ENCODE peak calls at places on chromosome 18, in six cellular contexts. One of them, this sample, is unnamed.
A peak's percentile ranks its signal among the peaks of the same experiment; 100 is the strongest.

GRCh38 chr18:26327062-26327461 is 100.8 kb downstream of the TAF4B start:
- DNase-seq in aorta: no peak
- DNase-seq in lung: no peak
- DNase-seq in heart left ventricle: no peak
- DNase-seq in upper lobe of right lung: no peak
- DNase-seq in thoracic aorta: no peak
- DNase-seq in this sample: no peak

GRCh38 chr18:61329398-61329797 is 3.8 kb upstream of the CDH20 start:
- DNase-seq in thoracic aorta: no peak
- DNase-seq in heart left ventricle: no peak
- DNase-seq in upper lobe of right lung: no peak
- DNase-seq in aorta: no peak
- DNase-seq in lung: no peak
- DNase-seq in this sample: no peak

GRCh38 chr18:22694954-22695353 is 238.2 kb upstream of the RBBP8 start:
- DNase-seq in aorta: peak; percentile 81
- DNase-seq in upper lobe of right lung: no peak
- DNase-seq in lung: peak; percentile 45
- DNase-seq in heart left ventricle: peak; percentile 70
- DNase-seq in thoracic aorta: peak; percentile 8
- DNase-seq in this sample: no peak

GRCh38 chr18:6414118-6414722 is 491 bp downstream of the L3MBTL4 start:
- DNase-seq in thoracic aorta: no peak
- DNase-seq in heart left ventricle: peak; percentile 54
- DNase-seq in lung: peak; percentile 72
- DNase-seq in aorta: peak; percentile 87
- DNase-seq in upper lobe of right lung: peak; percentile 92
- DNase-seq in this sample: peak; percentile 95

GRCh38 chr18:45871655-45872054 is 46.2 kb downstream of the SIGLEC15 start:
- DNase-seq in aorta: no peak
- DNase-seq in heart left ventricle: no peak
- DNase-seq in lung: no peak
- DNase-seq in upper lobe of right lung: no peak
- DNase-seq in thoracic aorta: no peak
- DNase-seq in this sample: no peak

GRCh38 chr18:3449702-3450357 is at the start of gene TGIF1:
- DNase-seq in upper lobe of right lung: peak; percentile 93
- DNase-seq in thoracic aorta: peak; percentile 41
- DNase-seq in heart left ventricle: peak; percentile 86
- DNase-seq in lung: peak; percentile 85
- DNase-seq in aorta: peak; percentile 93
- DNase-seq in this sample: peak; percentile 93

GRCh38 chr18:66548747-66549146 is 55.1 kb downstream of the CDH19 start:
- DNase-seq in thoracic aorta: no peak
- DNase-seq in aorta: no peak
- DNase-seq in heart left ventricle: no peak
- DNase-seq in lung: no peak
- DNase-seq in upper lobe of right lung: no peak
- DNase-seq in this sample: no peak

GRCh38 chr18:12403601-12404506 is 3.9 kb upstream of the PRELID3A start:
- DNase-seq in lung: no peak
- DNase-seq in thoracic aorta: no peak
- DNase-seq in heart left ventricle: peak; percentile 5
- DNase-seq in upper lobe of right lung: peak; percentile 8
- DNase-seq in aorta: peak; percentile 19
- DNase-seq in this sample: peak; percentile 6

GRCh38 chr18:27378396-27379094 is 193.4 kb upstream of the CHST9 start:
- DNase-seq in thoracic aorta: no peak
- DNase-seq in upper lobe of right lung: no peak
- DNase-seq in lung: no peak
- DNase-seq in heart left ventricle: no peak
- DNase-seq in aorta: no peak
- DNase-seq in this sample: no peak

GRCh38 chr18:43932140-43932539 is 654.9 kb upstream of the SYT4 start:
- DNase-seq in lung: no peak
- DNase-seq in thoracic aorta: no peak
- DNase-seq in heart left ventricle: no peak
- DNase-seq in aorta: no peak
- DNase-seq in upper lobe of right lung: no peak
- DNase-seq in this sample: no peak

GRCh38 chr18:4450065-4450676 is 4.9 kb downstream of the DLGAP1 start:
- DNase-seq in lung: no peak
- DNase-seq in thoracic aorta: no peak
- DNase-seq in heart left ventricle: no peak
- DNase-seq in upper lobe of right lung: no peak
- DNase-seq in aorta: no peak
- DNase-seq in this sample: no peak

GRCh38 chr18:79988925-79989361 is 580 bp upstream of the TXNL4A start:
- DNase-seq in thoracic aorta: no peak
- DNase-seq in aorta: no peak
- DNase-seq in heart left ventricle: no peak
- DNase-seq in upper lobe of right lung: peak; percentile 67
- DNase-seq in lung: no peak
- DNase-seq in this sample: peak; percentile 81

GRCh38 chr18:61574665-61575064 is 241.4 kb downstream of the CDH20 start:
- DNase-seq in thoracic aorta: no peak
- DNase-seq in heart left ventricle: no peak
- DNase-seq in lung: no peak
- DNase-seq in aorta: no peak
- DNase-seq in upper lobe of right lung: no peak
- DNase-seq in this sample: no peak

GRCh38 chr18:12441475-12442035 is 33.8 kb downstream of the PRELID3A start:
- DNase-seq in heart left ventricle: no peak
- DNase-seq in aorta: no peak
- DNase-seq in thoracic aorta: no peak
- DNase-seq in lung: no peak
- DNase-seq in upper lobe of right lung: no peak
- DNase-seq in this sample: no peak

GRCh38 chr18:22556271-22556990 is 138.7 kb upstream of the CTAGE1 start:
- DNase-seq in heart left ventricle: peak; percentile 92
- DNase-seq in thoracic aorta: peak; percentile 84
- DNase-seq in lung: no peak
- DNase-seq in upper lobe of right lung: peak; percentile 66
- DNase-seq in aorta: peak; percentile 95
- DNase-seq in this sample: no peak

GRCh38 chr18:8609711-8610441 is 639 bp downstream of the RAB12 start:
- DNase-seq in heart left ventricle: no peak
- DNase-seq in upper lobe of right lung: peak; percentile 70
- DNase-seq in lung: no peak
- DNase-seq in aorta: no peak
- DNase-seq in thoracic aorta: no peak
- DNase-seq in this sample: peak; percentile 90

GRCh38 chr18:74248189-74248975 is 43.4 kb downstream of the CYB5A start:
- DNase-seq in heart left ventricle: no peak
- DNase-seq in lung: no peak
- DNase-seq in thoracic aorta: no peak
- DNase-seq in aorta: no peak
- DNase-seq in upper lobe of right lung: no peak
- DNase-seq in this sample: no peak

GRCh38 chr18:11654736-11655604 is 34.1 kb upstream of the GNAL start:
- DNase-seq in aorta: peak; percentile 90
- DNase-seq in upper lobe of right lung: peak; percentile 81
- DNase-seq in thoracic aorta: no peak
- DNase-seq in heart left ventricle: no peak
- DNase-seq in lung: peak; percentile 62
- DNase-seq in this sample: no peak

GRCh38 chr18:12679183-12679786 is 21.4 kb upstream of the SPIRE1 start:
- DNase-seq in thoracic aorta: no peak
- DNase-seq in upper lobe of right lung: peak; percentile 73
- DNase-seq in aorta: no peak
- DNase-seq in lung: peak; percentile 62
- DNase-seq in heart left ventricle: peak; percentile 72
- DNase-seq in this sample: peak; percentile 79

GRCh38 chr18:45997689-45998088 is 30.6 kb upstream of the EPG5 start:
- DNase-seq in lung: no peak
- DNase-seq in thoracic aorta: no peak
- DNase-seq in upper lobe of right lung: no peak
- DNase-seq in aorta: no peak
- DNase-seq in heart left ventricle: no peak
- DNase-seq in this sample: no peak

GRCh38 chr18:79933765-79934164 is 17.7 kb downstream of the SLC66A2 start:
- DNase-seq in thoracic aorta: no peak
- DNase-seq in lung: no peak
- DNase-seq in aorta: peak; percentile 51
- DNase-seq in upper lobe of right lung: peak; percentile 64
- DNase-seq in heart left ventricle: peak; percentile 32
- DNase-seq in this sample: peak; percentile 37

GRCh38 chr18:54222922-54223567 is 1.4 kb downstream of the MBD2 start:
- DNase-seq in upper lobe of right lung: no peak
- DNase-seq in aorta: no peak
- DNase-seq in heart left ventricle: no peak
- DNase-seq in thoracic aorta: no peak
- DNase-seq in lung: no peak
- DNase-seq in this sample: no peak

GRCh38 chr18:9918016-9918680 is 4.3 kb downstream of the VAPA start:
- DNase-seq in lung: no peak
- DNase-seq in aorta: no peak
- DNase-seq in upper lobe of right lung: no peak
- DNase-seq in thoracic aorta: no peak
- DNase-seq in heart left ventricle: no peak
- DNase-seq in this sample: no peak
- H3K4me1 ChIP-seq in lung: peaks cover 9% of the 10 kb centered on the region
- H3K4me1 ChIP-seq in aorta: peaks cover 2% of the 10 kb centered on the region
- H3K4me1 ChIP-seq in upper lobe of right lung: peaks cover 43% of the 10 kb centered on the region
- H3K4me1 ChIP-seq in thoracic aorta: peaks cover 72% of the 10 kb centered on the region
- H3K4me1 ChIP-seq in heart left ventricle: peaks cover 45% of the 10 kb centered on the region
- H3K4me1 ChIP-seq in this sample: peaks cover 83% of the 10 kb centered on the region

DNA sequence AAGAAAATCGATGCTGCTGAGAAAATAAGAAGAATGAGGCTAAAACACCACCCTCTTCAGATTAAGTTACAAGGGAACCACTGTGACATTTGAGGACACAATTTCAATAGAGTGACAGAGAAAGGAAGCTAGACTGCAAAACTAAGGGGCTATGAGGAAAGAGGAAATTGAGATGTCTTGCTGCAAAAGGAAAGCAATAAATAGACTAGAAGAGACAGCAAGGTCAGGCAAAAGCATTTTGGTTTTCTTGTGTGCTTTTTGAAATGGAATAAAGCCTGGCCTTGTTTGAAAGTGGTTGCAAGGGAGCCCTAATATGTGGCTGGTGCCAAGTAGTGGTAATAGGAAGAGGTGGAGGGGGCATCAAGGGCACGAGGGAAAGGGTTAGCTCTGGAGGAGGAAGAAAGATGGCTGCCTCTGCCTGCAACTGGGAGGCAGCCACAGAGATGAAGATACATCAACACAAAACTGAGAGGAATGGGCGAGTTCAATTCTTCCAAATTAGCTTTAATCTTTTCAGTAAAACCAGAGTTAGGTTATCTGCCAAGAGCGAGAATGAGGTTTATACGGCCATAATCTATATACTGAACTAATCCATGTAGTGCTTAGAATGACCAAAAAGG is 1.2 kb upstream of the MRO start:
- DNase-seq in upper lobe of right lung: no peak
- DNase-seq in aorta: no peak
- DNase-seq in lung: no peak
- DNase-seq in heart left ventricle: no peak
- DNase-seq in thoracic aorta: no peak
- DNase-seq in this sample: no peak
- H3K4me3 ChIP-seq in upper lobe of right lung: no peak overlapping the region
- H3K4me3 ChIP-seq in aorta: no peak overlapping the region
- H3K4me3 ChIP-seq in lung: no peak overlapping the region
- H3K4me3 ChIP-seq in heart left ventricle: no peak overlapping the region
- H3K4me3 ChIP-seq in thoracic aorta: no peak overlapping the region
- H3K4me3 ChIP-seq in this sample: peak overlapping the region; percentile 27

DNA sequence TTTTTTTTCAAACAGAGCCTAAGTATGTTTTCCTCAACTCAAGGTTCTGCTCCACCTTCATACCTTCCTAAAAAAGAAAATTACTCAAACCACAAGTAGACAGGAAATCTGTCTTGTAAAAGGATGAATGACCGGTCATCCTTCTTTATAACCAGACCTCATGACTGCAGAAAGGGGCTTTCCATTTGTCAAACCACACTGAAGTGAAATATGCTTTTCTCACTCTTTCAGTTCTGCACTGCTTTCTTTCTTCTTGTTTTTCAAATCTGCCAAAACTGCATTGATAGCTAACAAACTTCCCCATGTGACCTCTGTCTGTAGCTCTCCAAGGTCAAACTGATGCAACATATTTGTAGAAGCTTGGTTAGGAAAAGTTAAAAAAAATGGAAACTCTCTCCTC is 308.9 kb upstream of the CCDC68 start:
- DNase-seq in lung: no peak
- DNase-seq in aorta: no peak
- DNase-seq in upper lobe of right lung: no peak
- DNase-seq in thoracic aorta: no peak
- DNase-seq in heart left ventricle: no peak
- DNase-seq in this sample: no peak
- H3K4me1 ChIP-seq in lung: peaks cover 6% of the 10 kb centered on the region
- H3K4me1 ChIP-seq in aorta: peaks cover 5% of the 10 kb centered on the region
- H3K4me1 ChIP-seq in upper lobe of right lung: peaks cover 13% of the 10 kb centered on the region
- H3K4me1 ChIP-seq in thoracic aorta: peaks cover 52% of the 10 kb centered on the region
- H3K4me1 ChIP-seq in heart left ventricle: peaks cover 8% of the 10 kb centered on the region
- H3K4me1 ChIP-seq in this sample: peaks cover 42% of the 10 kb centered on the region

GRCh38 chr18:9914334-9914583 is 443 bp downstream of the VAPA start:
- DNase-seq in aorta: no peak
- DNase-seq in thoracic aorta: no peak
- DNase-seq in heart left ventricle: no peak
- DNase-seq in lung: no peak
- DNase-seq in upper lobe of right lung: no peak
- DNase-seq in this sample: no peak

GRCh38 chr18:9914584-9915290 is 921 bp downstream of the VAPA start:
- DNase-seq in thoracic aorta: peak; percentile 49
- DNase-seq in upper lobe of right lung: peak; percentile 92
- DNase-seq in heart left ventricle: peak; percentile 82
- DNase-seq in aorta: peak; percentile 93
- DNase-seq in lung: peak; percentile 84
- DNase-seq in this sample: peak; percentile 95

GRCh38 chr18:9916067-9916684 is 2.4 kb downstream of the VAPA start:
- DNase-seq in lung: no peak
- DNase-seq in thoracic aorta: no peak
- DNase-seq in heart left ventricle: no peak
- DNase-seq in upper lobe of right lung: no peak
- DNase-seq in aorta: no peak
- DNase-seq in this sample: no peak

GRCh38 chr18:9915291-9916066 is 1.7 kb downstream of the VAPA start:
- DNase-seq in upper lobe of right lung: no peak
- DNase-seq in thoracic aorta: no peak
- DNase-seq in lung: no peak
- DNase-seq in aorta: no peak
- DNase-seq in heart left ventricle: no peak
- DNase-seq in this sample: no peak

GRCh38 chr18:9916814-9917213 is 3.0 kb downstream of the VAPA start:
- DNase-seq in thoracic aorta: no peak
- DNase-seq in aorta: no peak
- DNase-seq in heart left ventricle: no peak
- DNase-seq in lung: no peak
- DNase-seq in upper lobe of right lung: no peak
- DNase-seq in this sample: no peak
- H3K4me3 ChIP-seq in thoracic aorta: peak overlapping the region; percentile 94
- H3K4me3 ChIP-seq in aorta: no peak overlapping the region
- H3K4me3 ChIP-seq in heart left ventricle: no peak overlapping the region
- H3K4me3 ChIP-seq in lung: no peak overlapping the region
- H3K4me3 ChIP-seq in upper lobe of right lung: no peak overlapping the region
- H3K4me3 ChIP-seq in this sample: no peak overlapping the region

DNA sequence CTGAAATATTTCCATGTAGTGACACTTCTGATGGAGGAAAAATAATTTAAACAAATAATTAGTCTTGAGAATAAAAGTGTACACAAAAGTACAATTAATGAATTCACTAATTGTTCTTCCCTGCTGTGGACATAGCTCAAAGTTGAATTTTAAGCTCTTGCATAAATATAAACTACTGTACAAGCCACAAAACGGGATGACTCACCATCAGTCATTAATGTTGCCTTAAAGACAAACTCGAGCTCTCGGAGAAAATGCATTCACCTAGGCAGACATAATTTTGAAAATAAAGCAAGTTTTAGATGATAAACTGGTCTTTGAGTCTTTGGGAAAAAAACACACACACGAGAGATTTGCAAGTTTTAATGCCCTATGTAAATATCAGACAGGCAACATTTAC is 436.4 kb downstream of the ZNF521 start:
- DNase-seq in lung: no peak
- DNase-seq in aorta: no peak
- DNase-seq in upper lobe of right lung: no peak
- DNase-seq in thoracic aorta: no peak
- DNase-seq in heart left ventricle: no peak
- DNase-seq in this sample: no peak
- H3K4me1 ChIP-seq in lung: no peaks in the 10 kb centered on the region
- H3K4me1 ChIP-seq in aorta: no peaks in the 10 kb centered on the region
- H3K4me1 ChIP-seq in upper lobe of right lung: no peaks in the 10 kb centered on the region
- H3K4me1 ChIP-seq in thoracic aorta: no peaks in the 10 kb centered on the region
- H3K4me1 ChIP-seq in heart left ventricle: no peaks in the 10 kb centered on the region
- H3K4me1 ChIP-seq in this sample: no peaks in the 10 kb centered on the region

This sample was measured in spleen.